ENCODE peak calls at places on chromosomes 6 and 20, in five cellular contexts. I, N, Q, Y and G are unnamed samples.

GRCh38 chr6:128235556-128235955 is 284.8 kb downstream of the PTPRK start:
- DNase-seq in N (no peak), I (no peak), Q (no peak), Y (no peak), G (no peak)

GRCh38 chr6:70651326-70651905 is 16.3 kb upstream of the SMAP1 start:
- DNase-seq in Q (no peak), I (no peak), Y (no peak), N (no peak), G (no peak)

GRCh38 chr20:63873477-63873971 is 8.5 kb downstream of the TPD52L2 start:
- DNase-seq in I (peak), N (no peak), Q (no peak), Y (peak), G (no peak)

GRCh38 chr6:75991941-75992340 is 80.5 kb downstream of the IMPG1 start:
- DNase-seq in I (no peak), N (peak), Y (no peak), Q (no peak), G (no peak)

GRCh38 chr6:158006821-158007570 is 25.3 kb downstream of the SYNJ2 start:
- DNase-seq in N (no peak), Q (no peak), I (no peak), Y (no peak), G (no peak)

GRCh38 chr6:14827366-14827765 is 418.5 kb upstream of the JARID2 start:
- DNase-seq in Y (no peak), I (no peak), Q (no peak), N (no peak), G (no peak)

GRCh38 chr20:10125757-10126156 is 91.0 kb downstream of the ANKEF1 start:
- DNase-seq in I (no peak), Y (no peak), Q (no peak), N (no peak), G (no peak)

GRCh38 chr6:139126255-139126654 is 8.6 kb upstream of the HECA start:
- DNase-seq in Q (no peak), Y (peak), N (no peak), I (no peak), G (no peak)

GRCh38 chr6:166251655-166252054 is 56.5 kb downstream of the PRR18 start:
- DNase-seq in Y (no peak), I (no peak), N (no peak), Q (no peak), G (no peak)

GRCh38 chr6:122696079-122696478 is 83.4 kb upstream of the FABP7 start:
- DNase-seq in Q (peak), I (no peak), N (no peak), Y (no peak), G (no peak)

GRCh38 chr20:1802385-1803215 is 92.6 kb upstream of the SIRPA start:
- DNase-seq in N (peak), Y (peak), Q (no peak), I (peak), G (peak)

GRCh38 chr6:5125152-5126006 is 40.2 kb downstream of the PPP1R3G start:
- DNase-seq in Q (peak), N (no peak), I (peak), Y (no peak), G (no peak)

GRCh38 chr20:51419646-51420045 is 122.9 kb downstream of the NFATC2 start:
- DNase-seq in N (no peak), I (no peak), Y (no peak), Q (no peak), G (no peak)

GRCh38 chr20:51419236-51419635 is 123.3 kb downstream of the NFATC2 start:
- DNase-seq in I (no peak), Y (peak), Q (no peak), N (no peak), G (no peak)

GRCh38 chr20:51417245-51417560 is 125.3 kb downstream of the NFATC2 start:
- DNase-seq in Y (no peak), N (no peak), Q (no peak), I (no peak), G (no peak)

GRCh38 chr20:51416532-51417244 is 125.8 kb downstream of the NFATC2 start:
- DNase-seq in Y (no peak), I (no peak), N (no peak), Q (no peak), G (no peak)

GRCh38 chr20:51417745-51418529 is 124.6 kb downstream of the NFATC2 start:
- DNase-seq in N (peak), I (no peak), Y (no peak), Q (no peak), G (no peak)
- TF ChIP-seq REST in N (no peak), I (no peak), Y (no peak), Q (no peak), G (no peak)

DNA sequence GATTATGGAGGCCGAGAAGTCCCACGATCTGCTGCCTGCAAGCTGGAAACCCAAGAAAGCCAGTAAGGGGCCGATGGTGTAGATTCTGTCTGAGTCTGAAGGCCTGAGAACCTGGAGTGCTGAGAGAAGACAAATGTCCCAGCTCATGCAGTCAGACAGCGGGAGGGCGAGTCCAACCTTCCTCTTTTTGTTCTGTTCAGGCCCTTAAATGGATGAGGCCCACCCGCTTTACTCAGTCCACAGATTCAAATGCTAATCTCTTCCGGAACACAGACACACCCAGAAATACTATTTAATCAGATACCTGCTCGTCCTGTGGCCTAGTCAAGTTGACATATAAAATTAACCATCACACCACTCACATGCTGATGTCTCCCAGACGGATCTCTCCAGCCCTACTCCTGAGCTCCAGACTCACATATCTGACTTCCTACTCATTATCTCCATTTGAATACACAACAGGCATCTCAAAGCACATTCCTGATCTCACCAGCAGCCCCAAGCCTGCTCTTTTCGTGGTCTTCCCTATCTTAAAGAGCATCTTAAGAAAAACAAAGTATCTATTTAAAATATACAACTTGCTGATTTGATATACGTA is 26.7 kb upstream of the SRC start:
- DNase-seq in Y (no peak), N (peak), I (no peak), Q (no peak), G (peak)
- TF ChIP-seq REST in Y (no peak), N (no peak), I (no peak), Q (no peak), G (no peak)

GRCh38 chr20:29119141-29119540 is 2138.3 kb upstream of the DEFB115 start:
- DNase-seq in Y (no peak), N (no peak), I (no peak), Q (no peak), G (no peak)
- TF ChIP-seq REST in Y (no peak), N (no peak), I (no peak), Q (no peak), G (no peak)

GRCh38 chr20:62143976-62144825 is 632 bp downstream of the SS18L1 start:
- DNase-seq in N (peak), Y (no peak), Q (no peak), I (peak), G (peak)
- TF ChIP-seq REST in N (no peak), Y (no peak), Q (no peak), I (no peak), G (no peak)

GRCh38 chr6:41739041-41739440 is 3.6 kb upstream of the TFEB start:
- DNase-seq in Q (no peak), I (no peak), Y (no peak), N (no peak), G (no peak)

GRCh38 chr6:41743406-41744235 is 3.6 kb downstream of the PGC start:
- DNase-seq in I (no peak), Y (no peak), Q (no peak), N (no peak), G (no peak)

GRCh38 chr6:41744236-41744787 is 2.9 kb downstream of the PGC start:
- DNase-seq in I (no peak), Q (no peak), N (no peak), Y (no peak), G (no peak)

GRCh38 chr6:41740366-41741162 is 5.2 kb upstream of the TFEB start:
- DNase-seq in Q (no peak), Y (no peak), N (no peak), I (no peak), G (no peak)

DNA sequence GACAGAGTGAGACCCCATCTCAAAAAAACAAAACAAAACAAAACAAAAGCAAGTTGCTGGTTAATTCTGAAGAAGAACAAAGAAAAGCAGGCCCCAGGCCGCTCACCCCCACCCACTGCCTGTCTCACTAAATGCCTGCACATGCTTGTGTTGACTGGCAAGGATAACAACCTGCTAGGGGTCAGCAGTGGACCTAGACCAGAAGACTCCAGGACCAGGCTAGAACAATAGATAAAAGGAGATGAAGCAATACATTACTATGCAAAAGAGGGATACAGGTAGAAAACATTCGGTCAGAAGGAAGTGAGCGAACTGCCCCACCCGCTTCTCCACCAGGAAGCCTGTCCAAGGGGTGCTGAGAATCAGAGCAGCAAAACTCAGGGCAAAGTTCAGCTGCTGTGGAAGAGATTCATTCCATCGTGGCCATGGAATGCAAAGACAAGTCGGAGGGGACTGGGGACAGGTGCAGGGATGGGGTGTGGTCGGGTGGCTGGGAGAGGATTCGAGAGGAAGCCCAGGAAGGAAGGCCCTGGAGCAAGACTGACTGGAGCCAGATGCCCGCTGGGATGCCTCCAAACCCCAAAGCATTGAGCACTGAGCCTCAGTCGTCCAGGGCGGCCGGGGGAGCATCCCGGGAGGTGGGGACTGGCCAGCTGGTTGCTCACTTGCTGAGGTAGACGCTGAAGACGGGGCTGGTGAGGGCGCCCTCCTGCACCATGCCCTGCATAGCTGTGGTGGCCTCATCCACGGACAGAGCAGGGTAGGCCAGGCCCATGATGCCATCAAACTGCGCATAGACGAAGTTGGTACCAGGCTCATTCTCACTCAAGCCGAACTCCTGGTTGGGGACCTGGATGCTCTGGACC is 5.3 kb downstream of the PGC start:
- DNase-seq in N (no peak), Y (no peak), I (peak), Q (no peak), G (no peak)
- TF ChIP-seq REST in N (no peak), Y (no peak), I (no peak), Q (no peak), G (no peak)

DNA sequence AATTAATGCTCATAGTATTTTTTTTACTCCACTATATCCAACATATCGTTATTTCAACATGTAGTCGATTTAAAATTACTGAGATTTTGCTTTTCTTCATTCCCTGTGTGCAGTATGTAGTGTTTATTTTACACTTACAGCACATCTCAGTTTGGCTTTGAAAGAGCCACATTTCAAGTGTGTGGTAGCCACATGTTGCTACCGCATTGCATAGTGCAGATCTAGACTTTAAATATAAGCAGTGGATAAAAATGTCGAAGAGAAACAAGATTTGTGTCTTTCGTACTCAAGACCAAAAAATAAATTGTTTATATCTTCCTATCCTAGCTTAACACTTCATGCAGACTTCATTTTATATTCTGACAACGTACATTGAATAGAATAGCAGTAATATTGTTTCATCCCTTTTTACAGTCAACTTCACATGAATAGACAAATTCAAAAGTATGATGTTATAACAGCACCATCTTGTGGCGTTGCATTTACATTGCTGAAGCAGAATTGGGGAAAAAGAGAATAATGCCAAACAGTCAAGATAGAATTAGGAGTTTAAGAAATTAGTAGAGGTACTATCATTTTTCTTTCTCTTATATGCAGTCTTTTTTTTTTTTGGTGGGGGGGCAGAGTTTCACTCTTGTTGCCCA is 29.9 kb downstream of the FBXO5 start:
- DNase-seq in Y (no peak), Q (peak), N (peak), I (peak), G (peak)
- TF ChIP-seq REST in Y (no peak), Q (no peak), N (no peak), I (no peak), G (no peak)